ENCODE peak calls at places on chromosomes 1 and 21, in nine cellular contexts. U is transverse colon, E is body of pancreas, Y is endothelial cell of umbilical vein, V is esophagus muscularis mucosa, G is stomach, I is right lobe of liver, A is ovary, N is A549. T is an unnamed sample.

GRCh38 chr1:59577774-59578173 is 237.0 kb upstream of the HOOK1 start:
- DNase-seq in U (no peak), E (no peak), Y (no peak), V (no peak), G (no peak), I (no peak), A (no peak), N (no peak), T (no peak)

GRCh38 chr1:83671586-83671985 is 327.3 kb downstream of the TTLL7 start:
- DNase-seq in U (no peak), E (no peak), Y (no peak), V (no peak), G (no peak), I (no peak), A (no peak), N (no peak), T (no peak)

GRCh38 chr1:148385371-148386030 is 97.6 kb downstream of the PPIAL4G start:
- DNase-seq in U (no peak), E (no peak), Y (no peak), V (no peak), G (no peak), I (no peak), A (no peak), N (no peak), T (no peak)

GRCh38 chr1:183273300-183273699 is 87.2 kb downstream of the LAMC2 start:
- DNase-seq in U (no peak), E (no peak), Y (no peak), V (no peak), G (no peak), I (no peak), A (no peak), N (no peak), T (no peak)

GRCh38 chr1:66623812-66624211 is 89.9 kb downstream of the SGIP1 start:
- DNase-seq in U (no peak), E (no peak), Y (peak), V (no peak), G (no peak), I (no peak), A (no peak), N (no peak), T (no peak)

GRCh38 chr1:19682257-19682656 is 17.6 kb downstream of the HTR6 start:
- DNase-seq in U (no peak), E (no peak), Y (no peak), V (no peak), G (no peak), I (no peak), A (no peak), N (no peak), T (no peak)

GRCh38 chr1:233341117-233341516 is 13.6 kb downstream of the MAP3K21 start:
- DNase-seq in U (no peak), E (peak), Y (no peak), V (no peak), G (no peak), I (no peak), A (no peak), N (no peak), T (no peak)

GRCh38 chr1:164648211-164649080 is 89.5 kb downstream of the PBX1 start:
- DNase-seq in U (no peak), E (peak), Y (no peak), V (no peak), G (peak), I (no peak), A (no peak), N (peak), T (no peak)

GRCh38 chr1:23718482-23718881 is 24.8 kb upstream of the ELOA start:
- DNase-seq in U (no peak), E (no peak), Y (peak), V (no peak), G (no peak), I (no peak), A (no peak), N (peak), T (no peak)

GRCh38 chr1:14117700-14118099 is 417.7 kb downstream of the PRDM2 start:
- DNase-seq in U (no peak), E (no peak), Y (no peak), V (no peak), G (no peak), I (no peak), A (no peak), N (no peak), T (no peak)

GRCh38 chr1:180912211-180912800 is 391 bp upstream of the KIAA1614 start:
- DNase-seq in U (no peak), E (no peak), Y (no peak), V (no peak), G (no peak), I (peak), A (peak), N (no peak), T (no peak)

GRCh38 chr21:27802816-27803475 is 836.1 kb upstream of the ADAMTS5 start:
- DNase-seq in U (peak), E (peak), Y (peak), V (no peak), G (peak), I (no peak), A (no peak), N (peak), T (no peak)

GRCh38 chr1:22428672-22429071 is 23.0 kb upstream of the ZBTB40 start:
- DNase-seq in U (peak), E (peak), Y (peak), V (peak), G (no peak), I (no peak), A (no peak), N (peak), T (no peak)

GRCh38 chr1:1754051-1754815 is 24.0 kb downstream of the NADK start:
- DNase-seq in U (no peak), E (no peak), Y (no peak), V (no peak), G (no peak), I (peak), A (no peak), N (no peak), T (no peak)
- H3K27ac ChIP-seq in U (no peak), E (no peak), Y (no peak), V (no peak), G (no peak), I (no peak), A (no peak), N (no peak), T (no peak)

DNA sequence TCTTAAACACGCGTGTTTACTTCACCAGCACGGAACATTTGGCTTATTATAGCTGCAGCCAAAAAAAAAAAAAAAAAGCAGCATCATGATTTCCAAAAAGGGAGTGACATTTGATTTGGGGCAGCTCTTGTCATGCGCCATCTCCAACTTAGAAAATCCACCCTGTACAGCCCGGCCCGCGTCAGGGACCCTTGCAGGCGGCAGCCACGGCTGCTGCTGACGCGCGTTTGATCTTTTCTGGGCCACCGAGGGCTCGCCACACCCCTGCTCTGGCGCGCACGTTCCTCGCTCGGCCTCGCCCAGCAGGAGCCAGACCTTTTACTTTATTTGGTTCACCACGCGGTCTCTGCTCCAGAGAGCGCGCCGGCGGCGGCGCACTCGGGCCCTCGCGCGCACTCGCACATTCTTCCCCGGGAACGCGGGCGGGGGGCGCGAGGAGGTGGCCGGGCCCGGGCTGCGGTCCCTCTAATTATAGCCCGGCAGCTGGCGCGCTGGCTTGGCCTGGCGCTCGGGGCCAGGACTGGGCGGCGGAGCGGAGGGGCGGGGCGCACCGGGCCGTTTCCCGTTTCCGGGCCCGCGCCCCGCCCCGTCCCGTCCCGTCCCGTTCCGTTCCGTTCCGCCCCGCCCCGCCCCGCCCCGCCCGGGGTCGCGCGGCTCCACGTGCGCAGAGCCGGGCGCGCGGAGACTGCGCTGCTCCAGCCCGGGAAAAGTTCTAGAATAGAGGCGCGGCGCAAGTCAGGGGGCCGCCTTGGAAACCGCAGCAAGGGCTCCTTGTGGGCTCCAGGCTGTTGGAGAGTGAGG is 10.2 kb downstream of the IRF2BP2 start:
- DNase-seq in U (peak), E (peak), Y (peak), V (peak), G (peak), I (peak), A (peak), N (peak), T (peak)
- TF ChIP-seq POLR2A in U (peak), E (peak), Y (no peak), V (peak), G (peak), I (peak), A (peak), N (peak), T (peak)

GRCh38 chr1:27868932-27869718 is 3.2 kb upstream of the THEMIS2 start:
- DNase-seq in U (peak), E (peak), Y (peak), V (no peak), G (no peak), I (no peak), A (no peak), N (no peak), T (no peak)
- H3K4me3 ChIP-seq in U (no peak), E (no peak), Y (no peak), V (no peak), G (no peak), I (no peak), A (no peak), N (no peak), T (no peak)

DNA sequence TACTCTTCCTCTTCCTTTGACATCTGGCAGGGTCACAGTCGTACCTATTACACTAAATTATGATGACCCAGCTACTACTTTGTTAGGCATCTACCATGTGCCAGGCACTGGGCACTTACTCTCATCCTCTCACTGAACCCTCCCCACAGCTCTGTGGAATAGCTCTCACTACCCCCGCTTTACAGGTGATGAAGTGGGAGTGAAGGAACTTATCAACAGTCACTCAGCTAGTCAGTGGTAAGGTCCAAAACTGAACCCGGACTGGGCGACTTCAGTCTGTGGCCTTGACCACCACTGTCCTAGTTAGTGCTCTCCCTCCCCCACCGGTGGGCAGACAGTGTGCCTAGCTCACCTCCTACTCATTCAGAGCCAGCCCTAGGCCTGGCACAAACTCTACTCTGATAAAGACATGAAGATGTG is 12.3 kb downstream of the ADGRB2 start:
- DNase-seq in U (no peak), E (no peak), Y (no peak), V (no peak), G (no peak), I (no peak), A (no peak), N (no peak), T (no peak)
- H3K27ac ChIP-seq in U (no peak), E (no peak), Y (no peak), V (no peak), G (no peak), I (no peak), A (no peak), N (no peak), T (no peak)

GRCh38 chr1:206508130-206508884 is 976 bp downstream of the RASSF5 start:
- DNase-seq in U (no peak), E (no peak), Y (no peak), V (no peak), G (peak), I (peak), A (no peak), N (no peak), T (no peak)

GRCh38 chr1:206508956-206509355 is 1.6 kb downstream of the RASSF5 start:
- DNase-seq in U (no peak), E (peak), Y (no peak), V (no peak), G (peak), I (peak), A (no peak), N (no peak), T (no peak)

GRCh38 chr1:206506803-206507394 is 432 bp upstream of the RASSF5 start:
- DNase-seq in U (peak), E (peak), Y (no peak), V (no peak), G (peak), I (no peak), A (no peak), N (no peak), T (no peak)

GRCh38 chr1:206506405-206506802 is 927 bp upstream of the RASSF5 start:
- DNase-seq in U (no peak), E (no peak), Y (no peak), V (no peak), G (no peak), I (no peak), A (no peak), N (no peak), T (no peak)

GRCh38 chr1:206507395-206508129 is at the start of gene RASSF5:
- DNase-seq in U (peak), E (peak), Y (peak), V (peak), G (peak), I (peak), A (peak), N (peak), T (peak)
- TF ChIP-seq POLR2A in U (peak), E (peak), Y (no peak), V (peak), G (no peak), I (peak), A (peak), N (peak), T (peak)

T was measured in esophagus squamous epithelium.